ENCODE peak calls at places on chromosome X, in nine cellular contexts. R is MG63, S is neural progenitor cell, J is upper lobe of right lung, D is A549, G is astrocyte, A is left ventricle myocardium inferior, Y is heart right ventricle, C is cardiac muscle cell. F is an unnamed sample. For H3K9me3, the result is how much of the 10 kb centered on the place peaks cover.

GRCh38 chrX:9055354-9055753 is 21.4 kb upstream of the FAM9B start:
- DNase-seq in R (no peak), S (no peak), J (no peak), D (no peak), G (no peak), A (no peak), Y (no peak), C (no peak), F (no peak)

GRCh38 chrX:154471870-154472684 is 7.0 kb downstream of the LAGE3 start:
- DNase-seq in R (no peak), S (no peak), J (no peak), D (no peak), G (no peak), A (no peak), Y (no peak), C (no peak), F (no peak)

GRCh38 chrX:1727531-1728027 is 112.7 kb downstream of the ASMT start:
- DNase-seq in R (peak), S (no peak), J (no peak), D (peak), G (peak), A (no peak), Y (no peak), C (no peak), F (peak)

GRCh38 chrX:44223150-44223549 is 120.3 kb downstream of the EFHC2 start:
- DNase-seq in R (peak), S (no peak), J (no peak), D (no peak), G (peak), A (no peak), Y (no peak), C (no peak), F (no peak)

GRCh38 chrX:79182616-79183015 is 38.1 kb downstream of the GPR174 start:
- DNase-seq in R (no peak), S (no peak), J (no peak), D (no peak), G (no peak), A (no peak), Y (no peak), C (no peak), F (no peak)

GRCh38 chrX:125378205-125378604 is 58.5 kb downstream of the TEX13C start:
- DNase-seq in R (no peak), S (no peak), J (no peak), D (no peak), G (no peak), A (no peak), Y (no peak), C (no peak), F (no peak)

GRCh38 chrX:130139474-130140201 is 26.0 kb downstream of the AIFM1 start:
- DNase-seq in R (no peak), S (peak), J (no peak), D (no peak), G (no peak), A (no peak), Y (no peak), C (peak), F (peak)

GRCh38 chrX:10017866-10018265 is 50.7 kb downstream of the CLDN34 start:
- DNase-seq in R (peak), S (no peak), J (no peak), D (peak), G (peak), A (no peak), Y (no peak), C (peak), F (no peak)

GRCh38 chrX:8484360-8484759 is 19.7 kb downstream of the VCX3B start:
- DNase-seq in R (no peak), S (no peak), J (no peak), D (no peak), G (no peak), A (no peak), Y (no peak), C (peak), F (no peak)

GRCh38 chrX:7190157-7190556 is 42.2 kb upstream of the PUDP start:
- DNase-seq in R (no peak), S (no peak), J (no peak), D (no peak), G (no peak), A (no peak), Y (no peak), C (no peak), F (no peak)

GRCh38 chrX:135985123-135985973 is at the start of gene SLC9A6:
- DNase-seq in R (peak), S (peak), J (peak), D (peak), G (no peak), A (peak), Y (peak), C (peak), F (peak)

GRCh38 chrX:46750829-46751228 is 8.1 kb downstream of the SLC9A7 start:
- DNase-seq in R (no peak), S (no peak), J (no peak), D (no peak), G (no peak), A (no peak), Y (no peak), C (no peak), F (no peak)

GRCh38 chrX:9562851-9563250 is 98.0 kb downstream of the TBL1X start:
- DNase-seq in R (peak), S (no peak), J (no peak), D (peak), G (peak), A (no peak), Y (no peak), C (peak), F (no peak)

GRCh38 chrX:47146121-47146935 is 1.3 kb downstream of the RBM10 start:
- DNase-seq in R (no peak), S (no peak), J (no peak), D (no peak), G (no peak), A (no peak), Y (no peak), C (no peak), F (no peak)

GRCh38 chrX:149286940-149287349 is 218.2 kb downstream of the IDS start:
- DNase-seq in R (no peak), S (peak), J (no peak), D (peak), G (peak), A (no peak), Y (peak), C (peak), F (peak)

GRCh38 chrX:23799469-23800065 is 16.6 kb downstream of the SAT1 start:
- DNase-seq in R (no peak), S (no peak), J (no peak), D (no peak), G (no peak), A (no peak), Y (no peak), C (no peak), F (no peak)

GRCh38 chrX:13805241-13805640 is 11.7 kb downstream of the GPM6B start:
- DNase-seq in R (no peak), S (no peak), J (no peak), D (no peak), G (no peak), A (no peak), Y (no peak), C (no peak), F (no peak)

GRCh38 chrX:49233887-49234555 is 881 bp upstream of the CACNA1F start:
- DNase-seq in R (no peak), S (no peak), J (no peak), D (no peak), G (no peak), A (no peak), Y (no peak), C (no peak), F (no peak)

GRCh38 chrX:96540111-96540631 is 144.5 kb upstream of the DIAPH2 start:
- DNase-seq in R (no peak), S (no peak), J (no peak), D (no peak), G (no peak), A (no peak), Y (no peak), C (no peak), F (no peak)

GRCh38 chrX:153435845-153436244 is 10.0 kb downstream of the TREX2 start:
- DNase-seq in R (no peak), S (no peak), J (no peak), D (no peak), G (no peak), A (no peak), Y (no peak), C (no peak), F (no peak)
- H3K9me3 ChIP-seq in R (under half), S (under half), J (under half), D (under half), G (under half), A (under half), Y (under half), C (under half), F (under half)

DNA sequence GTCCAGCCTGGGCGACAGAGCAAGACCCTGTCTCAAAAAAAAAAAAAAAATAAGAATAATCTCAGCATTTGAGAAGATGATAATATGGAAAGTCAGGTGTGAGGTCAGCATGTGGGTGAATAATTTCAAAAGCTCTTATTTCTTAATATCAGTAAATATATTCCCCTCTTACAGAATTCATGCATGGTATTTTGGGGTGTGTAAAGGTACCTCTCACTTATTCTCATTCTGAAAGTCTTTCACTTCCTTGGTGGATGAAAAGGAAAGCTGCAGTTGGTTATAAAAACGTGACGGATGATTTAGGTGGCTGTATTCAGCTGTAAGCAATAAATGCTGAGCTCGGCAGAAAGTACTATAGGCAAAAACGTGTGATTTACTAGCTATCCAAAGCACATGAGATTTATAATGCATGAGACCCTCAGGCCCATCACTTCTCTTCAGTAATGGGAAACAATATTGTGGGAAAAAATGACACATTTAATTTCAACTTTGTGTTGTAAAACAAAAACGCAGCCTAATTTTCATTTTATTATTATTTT is 353.2 kb upstream of the MAGEB2 start:
- DNase-seq in R (no peak), S (no peak), J (no peak), D (no peak), G (no peak), A (no peak), Y (no peak), C (no peak), F (no peak)
- H3K4me3 ChIP-seq in R (no peak), S (no peak), J (no peak), D (no peak), G (no peak), A (no peak), Y (no peak), C (no peak), F (no peak)

GRCh38 chrX:137549846-137550534 is 15.9 kb upstream of the ZIC3 start:
- DNase-seq in R (no peak), S (peak), J (no peak), D (no peak), G (no peak), A (no peak), Y (no peak), C (no peak), F (peak)
- H3K9me3 ChIP-seq in R (under half), S (under half), J (under half), D (under half), G (under half), A (under half), Y (under half), C (under half), F (under half)

GRCh38 chrX:139206914-139207313 is 323.6 kb upstream of the F9 start:
- DNase-seq in R (no peak), S (no peak), J (no peak), D (no peak), G (no peak), A (no peak), Y (no peak), C (no peak), F (no peak)

GRCh38 chrX:139202742-139203410 is 327.7 kb upstream of the F9 start:
- DNase-seq in R (no peak), S (peak), J (no peak), D (no peak), G (no peak), A (peak), Y (no peak), C (no peak), F (peak)

GRCh38 chrX:139203681-139204575 is 326.6 kb upstream of the F9 start:
- DNase-seq in R (peak), S (peak), J (peak), D (no peak), G (no peak), A (no peak), Y (no peak), C (peak), F (peak)

GRCh38 chrX:139204903-139205667 is 325.5 kb upstream of the F9 start:
- DNase-seq in R (peak), S (peak), J (peak), D (peak), G (peak), A (peak), Y (no peak), C (peak), F (peak)

DNA sequence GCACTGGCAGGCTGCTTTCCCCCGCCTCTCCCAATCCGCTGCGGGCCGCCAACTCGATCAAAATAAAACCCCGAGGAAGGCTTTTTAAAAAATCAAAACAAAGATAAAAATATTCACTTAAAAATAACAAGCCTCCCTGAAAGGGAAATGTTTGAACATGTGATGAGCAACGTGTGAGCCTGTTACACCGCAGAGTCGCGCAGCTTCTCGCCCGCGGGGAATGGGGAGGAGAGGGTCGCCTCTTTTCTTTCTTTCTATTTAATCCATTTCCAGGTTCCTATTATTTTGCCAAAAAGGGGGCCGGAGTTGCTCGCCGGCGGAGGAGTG is 326.0 kb upstream of the F9 start:
- DNase-seq in R (no peak), S (no peak), J (no peak), D (no peak), G (no peak), A (no peak), Y (no peak), C (peak), F (no peak)
- H3K4me3 ChIP-seq in R (peak), S (peak), J (peak), D (peak), G (peak), A (peak), Y (peak), C (peak), F (peak)

GRCh38 chrX:75997692-75998091 is 175.2 kb upstream of the PBDC1 start:
- DNase-seq in R (no peak), S (no peak), J (no peak), D (no peak), G (no peak), A (no peak), Y (no peak), C (no peak), F (no peak)
- H3K9me3 ChIP-seq in R (under half), S (under half), J (under half), D (under half), G (under half), A (under half), Y (under half), C (under half), F (under half)

GRCh38 chrX:35919536-35920309 is at the start of gene CFAP47:
- DNase-seq in R (no peak), S (peak), J (peak), D (peak), G (no peak), A (no peak), Y (no peak), C (peak), F (peak)
- H3K4me3 ChIP-seq in R (no peak), S (peak), J (no peak), D (peak), G (peak), A (peak), Y (peak), C (peak), F (peak)

GRCh38 chrX:73850124-73851013 is 287.4 kb downstream of the CHIC1 start:
- DNase-seq in R (peak), S (peak), J (no peak), D (peak), G (peak), A (no peak), Y (no peak), C (peak), F (peak)
- H3K9me3 ChIP-seq in R (under half), S (under half), J (under half), D (under half), G (under half), A (under half), Y (under half), C (under half), F (under half)